ENCODE peak calls at places on chromosome 18, in six cellular contexts. Y is IMR-90, Z is body of pancreas, L is HepG2, W is brain microvascular endothelial cell, U is left lung. P is an unnamed sample.

GRCh38 chr18:8625693-8626092 is 16.5 kb downstream of the RAB12 start:
- DNase-seq in W (no peak), L (no peak), U (no peak), Z (no peak), Y (no peak), P (no peak)

GRCh38 chr18:23718731-23719130 is 29.5 kb downstream of the LAMA3 start:
- DNase-seq in U (no peak), L (no peak), Y (no peak), Z (no peak), W (no peak), P (no peak)

GRCh38 chr18:32724071-32724696 is 48.6 kb downstream of the KLHL14 start:
- DNase-seq in U (no peak), L (no peak), W (no peak), Y (no peak), Z (no peak), P (no peak)

GRCh38 chr18:36519358-36519757 is 221.8 kb downstream of the FHOD3 start:
- DNase-seq in W (peak; percentile 24), Y (peak; percentile 52), U (no peak), L (no peak), Z (no peak), P (no peak)

GRCh38 chr18:63763831-63764600 is 11.2 kb upstream of the SERPINB7 start:
- DNase-seq in Y (peak; percentile 61), W (peak; percentile 12), L (no peak), Z (no peak), U (no peak), P (no peak)

GRCh38 chr18:5979176-5979888 is 84.0 kb upstream of the TMEM200C start:
- DNase-seq in L (no peak), W (no peak), Y (no peak), Z (no peak), U (no peak), P (no peak)

GRCh38 chr18:51226068-51226467 is 28.6 kb upstream of the MEX3C start:
- DNase-seq in L (no peak), Z (no peak), Y (no peak), U (no peak), W (no peak), P (no peak)

GRCh38 chr18:452801-453200 is 47.7 kb downstream of the COLEC12 start:
- DNase-seq in U (no peak), Z (no peak), Y (no peak), L (no peak), W (no peak), P (no peak)

GRCh38 chr18:37252854-37253396 is 312.7 kb downstream of the CELF4 start:
- DNase-seq in W (no peak), Y (no peak), U (no peak), Z (no peak), L (no peak), P (no peak)

GRCh38 chr18:56068030-56068671 is 480.2 kb upstream of the TCF4 start:
- DNase-seq in U (no peak), Z (no peak), L (no peak), Y (peak; percentile 89), W (peak; percentile 63), P (no peak)

GRCh38 chr18:52082250-52082649 is 257.7 kb upstream of the DCC start:
- DNase-seq in Y (no peak), U (no peak), Z (no peak), W (no peak), L (peak; percentile 7), P (no peak)

GRCh38 chr18:55314031-55314430 is 274.0 kb downstream of the TCF4 start:
- DNase-seq in U (no peak), W (no peak), L (no peak), Z (no peak), Y (no peak), P (no peak)

GRCh38 chr18:31162419-31162793 is 250 bp downstream of the DSC1 start:
- DNase-seq in Z (no peak), Y (no peak), W (no peak), U (no peak), L (no peak), P (no peak)

GRCh38 chr18:76378526-76379215 is 116.4 kb downstream of the ZNF516 start:
- DNase-seq in Z (no peak), Y (no peak), U (no peak), L (no peak), W (no peak), P (no peak)

GRCh38 chr18:62631173-62631572 is 84.2 kb upstream of the PHLPP1 start:
- DNase-seq in Y (no peak), L (no peak), Z (no peak), U (no peak), W (no peak), P (no peak)

GRCh38 chr18:1353025-1353424 is 448.4 kb downstream of the ADCYAP1 start:
- DNase-seq in W (no peak), U (no peak), L (no peak), Y (no peak), Z (no peak), P (no peak)

GRCh38 chr18:6652098-6652497 is 77.4 kb upstream of the ARHGAP28 start:
- DNase-seq in W (no peak), U (no peak), L (no peak), Y (no peak), Z (no peak), P (no peak)

GRCh38 chr18:29892960-29893558 is 1149.5 kb downstream of the DSC3 start:
- DNase-seq in W (no peak), Z (no peak), U (no peak), Y (no peak), L (no peak), P (no peak)
- TF ChIP-seq CTCF in W (peak; percentile 41), Z (peak; percentile 26), U (no peak), Y (peak; percentile 41), L (peak; percentile 23), P (no peak)

GRCh38 chr18:69720422-69720821 is 227.3 kb downstream of the CD226 start:
- DNase-seq in Y (no peak), Z (no peak), L (no peak), W (no peak), U (no peak), P (no peak)

GRCh38 chr18:69718912-69719547 is 228.6 kb downstream of the CD226 start:
- DNase-seq in Z (no peak), L (peak; percentile 25), W (no peak), Y (no peak), U (no peak), P (no peak)

GRCh38 chr18:69725009-69725408 is 222.7 kb downstream of the CD226 start:
- DNase-seq in L (no peak), Y (peak; percentile 41), W (no peak), Z (no peak), U (no peak), P (no peak)

GRCh38 chr18:69725855-69726508 is 221.7 kb downstream of the CD226 start:
- DNase-seq in L (peak; percentile 23), W (no peak), Y (no peak), Z (no peak), U (no peak), P (no peak)

GRCh38 chr18:69723434-69723833 is 224.2 kb downstream of the CD226 start:
- DNase-seq in W (no peak), U (no peak), Y (no peak), Z (no peak), L (no peak), P (no peak)
- TF ChIP-seq CTCF in W (no peak), U (no peak), Y (no peak), Z (no peak), L (no peak), P (no peak)

DNA sequence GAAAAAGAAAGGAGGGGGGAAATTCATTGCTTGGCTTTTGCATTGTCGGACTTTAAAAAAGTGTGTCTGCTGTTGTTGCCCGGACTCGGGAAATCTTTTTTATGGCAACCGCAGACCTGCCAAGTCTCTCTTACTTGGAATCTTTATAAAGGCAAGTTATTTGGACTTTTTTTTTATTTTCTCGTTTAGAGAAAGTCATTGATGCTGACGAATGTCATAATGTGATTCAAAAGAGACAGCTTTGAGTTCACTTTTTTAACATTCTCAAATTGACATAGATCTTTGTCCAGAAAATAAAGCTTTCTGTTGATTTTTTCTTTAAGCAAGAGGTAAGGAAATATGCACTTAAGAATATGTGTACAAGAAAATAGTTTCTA is 651 bp upstream of the ZNF521 start:
- DNase-seq in Z (no peak), W (no peak), U (no peak), L (no peak), Y (no peak), P (no peak)
- TF ChIP-seq CTCF in Z (no peak), W (no peak), U (no peak), L (no peak), Y (no peak), P (no peak)

DNA sequence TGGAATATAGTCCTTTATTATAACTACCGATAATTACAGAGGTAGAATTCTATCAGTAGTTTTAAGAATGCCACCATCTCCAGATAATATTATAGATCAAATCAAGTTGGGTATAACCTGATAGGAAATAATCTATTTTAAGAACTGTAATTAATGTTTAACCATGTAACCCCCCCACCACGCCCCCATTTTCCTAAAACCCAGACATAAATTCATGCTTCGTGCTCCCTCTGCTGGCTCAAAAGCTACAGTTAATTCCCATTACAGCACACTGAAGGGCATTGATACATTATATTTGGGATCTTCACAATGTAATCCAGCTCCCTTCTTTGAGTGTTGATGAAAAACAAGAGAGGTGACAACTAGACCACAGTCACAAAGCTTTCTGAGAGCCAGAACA is 228.0 kb upstream of the SMAD7 start:
- DNase-seq in U (no peak), Y (peak; percentile 23), W (peak; percentile 23), L (peak; percentile 36), Z (peak; percentile 64), P (no peak)
- TF ChIP-seq CTCF in U (peak; percentile 38), Y (peak; percentile 56), W (peak; percentile 77), L (peak; percentile 68), Z (peak; percentile 48), P (no peak)

GRCh38 chr18:48473816-48474215 is 64.6 kb upstream of the ZBTB7C start:
- DNase-seq in L (no peak), W (no peak), U (no peak), Z (no peak), Y (no peak), P (no peak)

GRCh38 chr18:48472610-48473009 is 63.4 kb upstream of the ZBTB7C start:
- DNase-seq in U (no peak), L (no peak), W (peak; percentile 33), Z (no peak), Y (no peak), P (no peak)

GRCh38 chr18:48467231-48467630 is 58.0 kb upstream of the ZBTB7C start:
- DNase-seq in L (no peak), W (no peak), U (no peak), Y (no peak), Z (no peak), P (no peak)

GRCh38 chr18:48468151-48468550 is 59.0 kb upstream of the ZBTB7C start:
- DNase-seq in U (no peak), Z (no peak), L (no peak), Y (no peak), W (no peak), P (no peak)

GRCh38 chr18:48470484-48471180 is 61.4 kb upstream of the ZBTB7C start:
- DNase-seq in Y (no peak), W (no peak), L (peak; percentile 43), Z (no peak), U (no peak), P (no peak)
- TF ChIP-seq CTCF in Y (no peak), W (no peak), L (no peak), Z (no peak), U (no peak), P (no peak)

DNA sequence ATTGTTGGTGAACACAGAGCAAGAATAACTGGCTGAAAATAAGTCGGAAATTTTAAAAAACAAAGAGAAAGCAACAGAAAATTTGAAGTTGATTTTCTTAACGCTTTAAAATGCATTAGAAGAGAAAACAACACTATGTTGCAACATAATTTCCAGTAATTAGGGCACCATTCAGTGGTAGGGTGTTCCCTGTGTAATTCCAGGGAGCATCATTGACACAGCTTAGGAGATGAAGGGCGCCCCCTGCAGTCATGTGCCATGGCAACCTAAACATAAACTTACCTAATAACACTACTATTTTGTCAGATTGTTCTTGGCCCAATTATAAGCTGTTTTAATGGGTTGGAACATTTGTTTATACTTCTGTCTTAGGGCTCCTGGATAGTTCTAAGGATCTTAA is 99.6 kb downstream of the DTNA start:
- DNase-seq in Z (peak; percentile 49), Y (peak; percentile 32), W (peak; percentile 30), L (peak; percentile 52), U (peak; percentile 46), P (peak; percentile 65)
- TF ChIP-seq CTCF in Z (peak; percentile 21), Y (peak; percentile 55), W (peak; percentile 69), L (peak; percentile 56), U (no peak), P (no peak)